ENCODE peak calls at places on chromosomes 6 and 20, in nine cellular contexts. I, N, J, B, L, R, A, E and C are unnamed samples.

GRCh38 chr20:16072220-16072619 is 501.0 kb downstream of the KIF16B start:
- DNase-seq in I (no peak), N (no peak), J (no peak), B (no peak), L (no peak), R (no peak), A (no peak), E (no peak), C (no peak)

GRCh38 chr6:164034602-164035140 is 620.2 kb downstream of the QKI start:
- DNase-seq in I (no peak), N (no peak), J (no peak), B (no peak), L (no peak), R (no peak), A (no peak), E (no peak), C (no peak)

GRCh38 chr6:120478650-120479049 is 855.6 kb downstream of the TBC1D32 start:
- DNase-seq in I (no peak), N (no peak), J (no peak), B (no peak), L (no peak), R (no peak), A (no peak), E (no peak), C (no peak)

GRCh38 chr20:37379967-37380828 is 34.3 kb downstream of the SRC start:
- DNase-seq in I (no peak), N (peak), J (no peak), B (peak), L (peak), R (no peak), A (no peak), E (no peak), C (no peak)

GRCh38 chr6:38212579-38212978 is 393.1 kb downstream of the ZFAND3 start:
- DNase-seq in I (no peak), N (no peak), J (no peak), B (no peak), L (no peak), R (no peak), A (peak), E (no peak), C (peak)

GRCh38 chr6:167153523-167153959 is 4.2 kb downstream of the GPR31 start:
- DNase-seq in I (peak), N (no peak), J (no peak), B (no peak), L (no peak), R (no peak), A (peak), E (no peak), C (no peak)

GRCh38 chr6:149405823-149406765 is 6.0 kb downstream of the SUMO4 start:
- DNase-seq in I (no peak), N (no peak), J (no peak), B (no peak), L (peak), R (no peak), A (peak), E (no peak), C (peak)

GRCh38 chr20:58224097-58224496 is 4.4 kb downstream of the ANKRD60 start:
- DNase-seq in I (no peak), N (no peak), J (no peak), B (no peak), L (no peak), R (no peak), A (no peak), E (no peak), C (no peak)

GRCh38 chr6:170497845-170498281 is 55.2 kb downstream of the PSMB1 start:
- DNase-seq in I (no peak), N (no peak), J (no peak), B (no peak), L (peak), R (no peak), A (no peak), E (no peak), C (peak)

GRCh38 chr6:159107451-159108260 is 61.5 kb upstream of the FNDC1 start:
- DNase-seq in I (peak), N (peak), J (no peak), B (peak), L (no peak), R (no peak), A (no peak), E (peak), C (no peak)

GRCh38 chr20:40632346-40632976 is 56.6 kb downstream of the MAFB start:
- DNase-seq in I (no peak), N (no peak), J (no peak), B (no peak), L (no peak), R (no peak), A (no peak), E (no peak), C (no peak)

GRCh38 chr6:113944701-113945100 is 26.2 kb downstream of the HDAC2 start:
- DNase-seq in I (no peak), N (no peak), J (no peak), B (no peak), L (peak), R (no peak), A (peak), E (no peak), C (no peak)

GRCh38 chr20:60851826-60852704 is 400.0 kb upstream of the CDH4 start:
- DNase-seq in I (peak), N (no peak), J (no peak), B (no peak), L (peak), R (no peak), A (no peak), E (no peak), C (peak)

GRCh38 chr20:34945315-34946077 is 10.1 kb downstream of the GSS start:
- DNase-seq in I (no peak), N (no peak), J (no peak), B (peak), L (peak), R (no peak), A (no peak), E (no peak), C (no peak)

GRCh38 chr6:53543341-53544010 is 1.4 kb downstream of the GCLC start:
- DNase-seq in I (no peak), N (no peak), J (no peak), B (no peak), L (peak), R (no peak), A (peak), E (no peak), C (peak)

GRCh38 chr20:9160760-9161159 is 91.9 kb downstream of the PLCB4 start:
- DNase-seq in I (no peak), N (no peak), J (no peak), B (no peak), L (no peak), R (no peak), A (no peak), E (no peak), C (no peak)

GRCh38 chr6:7604003-7604402 is 14.0 kb downstream of the SNRNP48 start:
- DNase-seq in I (no peak), N (no peak), J (peak), B (no peak), L (no peak), R (no peak), A (no peak), E (no peak), C (no peak)

DNA sequence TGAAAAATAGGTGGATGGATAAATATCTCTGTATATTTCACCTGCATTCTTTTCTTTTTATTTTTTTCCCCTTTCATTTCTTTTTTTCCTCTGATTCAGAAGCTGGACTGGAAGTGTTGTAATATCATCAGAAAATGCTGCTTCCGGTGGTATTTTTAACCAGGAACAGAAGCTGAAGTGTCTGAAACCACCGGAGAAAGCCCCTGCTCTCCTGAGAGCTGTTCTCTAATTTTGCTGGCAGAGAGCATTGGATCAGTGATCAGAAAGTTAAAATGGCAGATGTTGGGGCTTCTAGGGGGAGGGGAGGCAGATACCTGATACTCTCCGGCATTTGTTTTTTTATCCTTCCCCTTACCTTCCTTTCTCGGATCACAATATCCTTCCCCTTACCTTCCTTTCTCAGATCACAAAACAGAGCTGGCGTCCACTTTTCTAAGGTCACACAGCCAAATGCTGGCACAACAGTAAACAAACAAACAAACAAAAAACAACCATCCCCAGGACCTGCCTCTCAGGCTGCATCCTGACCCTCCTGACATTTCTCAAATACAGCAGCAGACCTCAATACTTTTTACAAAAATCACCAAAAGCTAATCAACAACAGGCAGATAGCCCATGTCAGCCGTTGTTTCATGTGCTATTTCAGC is 143.2 kb upstream of the ZNF217 start:
- DNase-seq in I (peak), N (no peak), J (no peak), B (no peak), L (peak), R (no peak), A (peak), E (no peak), C (no peak)
- H3K4me3 ChIP-seq in I (peak), N (peak), J (peak), B (no peak), L (no peak), R (peak), A (no peak), E (no peak), C (no peak)

GRCh38 chr20:36093025-36093803 is 61.3 kb upstream of the EPB41L1 start:
- DNase-seq in I (no peak), N (peak), J (peak), B (peak), L (peak), R (peak), A (peak), E (peak), C (no peak)
- H3K4me3 ChIP-seq in I (peak), N (peak), J (peak), B (peak), L (peak), R (peak), A (peak), E (peak), C (peak)

GRCh38 chr6:30981942-30982772 is 1.4 kb upstream of the MUC21 start:
- DNase-seq in I (no peak), N (no peak), J (no peak), B (no peak), L (peak), R (no peak), A (peak), E (no peak), C (peak)
- H3K4me3 ChIP-seq in I (no peak), N (peak), J (peak), B (no peak), L (peak), R (peak), A (peak), E (no peak), C (no peak)

GRCh38 chr6:152368761-152369624 is 268.2 kb downstream of the SYNE1 start:
- DNase-seq in I (no peak), N (peak), J (peak), B (peak), L (peak), R (no peak), A (peak), E (no peak), C (peak)
- H3K4me3 ChIP-seq in I (no peak), N (peak), J (peak), B (no peak), L (no peak), R (peak), A (no peak), E (no peak), C (no peak)

GRCh38 chr6:251920-252319 is 40.4 kb upstream of the DUSP22 start:
- DNase-seq in I (peak), N (no peak), J (no peak), B (no peak), L (no peak), R (no peak), A (no peak), E (no peak), C (no peak)
- H3K4me3 ChIP-seq in I (no peak), N (no peak), J (no peak), B (no peak), L (no peak), R (no peak), A (no peak), E (no peak), C (no peak)

DNA sequence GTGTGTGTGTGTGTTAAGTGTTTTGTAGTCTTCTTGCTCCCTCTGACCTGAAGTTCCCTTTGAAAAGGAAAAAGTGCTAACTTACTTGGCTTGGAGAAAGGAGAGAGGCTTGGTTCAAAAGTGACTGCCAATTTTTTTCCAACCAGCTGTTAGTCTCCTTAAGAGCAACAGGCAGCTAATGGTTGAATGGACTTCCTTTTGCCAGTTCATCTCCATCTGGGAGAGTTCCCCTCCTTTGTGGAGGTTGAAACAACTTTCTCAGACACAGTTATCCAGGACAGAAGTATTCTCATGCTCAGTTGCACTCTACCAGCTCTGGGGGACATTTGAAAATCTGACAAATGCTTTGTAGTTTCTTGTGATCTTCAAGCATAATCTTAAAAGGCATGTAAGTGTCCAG is 4.5 kb downstream of the RIPOR2 start:
- DNase-seq in I (no peak), N (no peak), J (no peak), B (no peak), L (peak), R (no peak), A (no peak), E (no peak), C (no peak)
- H3K4me3 ChIP-seq in I (no peak), N (no peak), J (no peak), B (no peak), L (no peak), R (no peak), A (no peak), E (peak), C (no peak)

DNA sequence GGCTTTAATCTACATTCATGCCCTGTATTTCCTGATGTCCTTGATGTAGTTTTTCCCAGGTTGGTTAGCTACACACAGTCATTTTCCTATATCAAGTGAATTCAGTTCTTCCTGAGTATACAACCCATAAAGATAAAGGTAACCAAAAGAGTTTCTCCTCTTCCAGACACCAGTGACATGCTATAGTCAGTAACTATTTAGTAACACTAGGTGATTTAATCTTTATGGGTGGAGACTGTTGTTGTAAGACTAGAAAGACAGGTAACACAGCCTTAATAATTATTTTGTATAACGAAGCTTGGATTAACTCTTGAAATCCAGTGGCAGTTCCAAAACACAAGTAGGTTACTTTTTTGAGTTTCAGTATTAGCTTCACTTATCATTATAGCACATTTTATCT is 17.6 kb downstream of the MCUR1 start:
- DNase-seq in I (no peak), N (no peak), J (no peak), B (no peak), L (no peak), R (no peak), A (no peak), E (no peak), C (no peak)
- H3K4me3 ChIP-seq in I (no peak), N (no peak), J (no peak), B (no peak), L (no peak), R (no peak), A (no peak), E (no peak), C (no peak)

GRCh38 chr6:150683320-150683719 is 83.6 kb downstream of the PLEKHG1 start:
- DNase-seq in I (no peak), N (peak), J (peak), B (no peak), L (no peak), R (no peak), A (no peak), E (no peak), C (no peak)
- H3K4me3 ChIP-seq in I (no peak), N (peak), J (peak), B (no peak), L (no peak), R (no peak), A (no peak), E (no peak), C (no peak)

GRCh38 chr20:64146301-64146935 is 17.8 kb upstream of the MYT1 start:
- DNase-seq in I (no peak), N (no peak), J (no peak), B (no peak), L (no peak), R (no peak), A (no peak), E (no peak), C (no peak)
- H3K4me3 ChIP-seq in I (no peak), N (no peak), J (no peak), B (no peak), L (no peak), R (no peak), A (no peak), E (no peak), C (no peak)

GRCh38 chr6:127951172-127951995 is 50.5 kb upstream of the THEMIS start:
- DNase-seq in I (peak), N (no peak), J (no peak), B (no peak), L (no peak), R (no peak), A (no peak), E (peak), C (no peak)
- H3K4me3 ChIP-seq in I (no peak), N (no peak), J (no peak), B (no peak), L (no peak), R (no peak), A (no peak), E (peak), C (no peak)